ENCODE peak calls at places on chromosomes 11 and 22, in four cellular contexts. One of them, this sample, is unnamed.

GRCh38 chr11:129302386-129303101 is 73.1 kb upstream of the BARX2 start:
- DNase-seq in T-helper 9 cell: no peak
- DNase-seq in HT-29: no peak
- DNase-seq in M059J: no peak
- DNase-seq in this sample: no peak

GRCh38 chr11:65014146-65014960 is at the start of gene ARL2:
- DNase-seq in M059J: no peak
- DNase-seq in HT-29: peak
- DNase-seq in T-helper 9 cell: peak
- DNase-seq in this sample: peak

GRCh38 chr11:93921695-93922468 is 71.5 kb upstream of the VSTM5 start:
- DNase-seq in HT-29: peak
- DNase-seq in T-helper 9 cell: no peak
- DNase-seq in M059J: peak
- DNase-seq in this sample: no peak

GRCh38 chr11:11025087-11025486 is 167.2 kb upstream of the ZBED5 start:
- DNase-seq in T-helper 9 cell: no peak
- DNase-seq in M059J: peak
- DNase-seq in HT-29: no peak
- DNase-seq in this sample: no peak

GRCh38 chr22:38041760-38042584 is 15.2 kb upstream of the PICK1 start:
- DNase-seq in T-helper 9 cell: no peak
- DNase-seq in M059J: no peak
- DNase-seq in HT-29: no peak
- DNase-seq in this sample: no peak

GRCh38 chr11:77082838-77083552 is 16.2 kb downstream of the CAPN5 start:
- DNase-seq in M059J: no peak
- DNase-seq in T-helper 9 cell: no peak
- DNase-seq in HT-29: no peak
- DNase-seq in this sample: peak

GRCh38 chr11:96054870-96055705 is 131.2 kb upstream of the MTMR2 start:
- DNase-seq in M059J: peak
- DNase-seq in T-helper 9 cell: no peak
- DNase-seq in HT-29: peak
- DNase-seq in this sample: no peak

GRCh38 chr11:61885166-61885778 is 6.1 kb downstream of the FADS3 start:
- DNase-seq in T-helper 9 cell: no peak
- DNase-seq in HT-29: no peak
- DNase-seq in M059J: peak
- DNase-seq in this sample: no peak

GRCh38 chr11:77101043-77101537 is 1.6 kb upstream of the OMP start:
- DNase-seq in HT-29: peak
- DNase-seq in T-helper 9 cell: no peak
- DNase-seq in M059J: no peak
- DNase-seq in this sample: no peak

GRCh38 chr11:1542267-1542666 is 29.8 kb downstream of the DUSP8 start:
- DNase-seq in T-helper 9 cell: no peak
- DNase-seq in HT-29: no peak
- DNase-seq in M059J: no peak
- DNase-seq in this sample: no peak

GRCh38 chr11:39385911-39386310 is 2073.5 kb downstream of the LRRC4C start:
- DNase-seq in HT-29: no peak
- DNase-seq in M059J: no peak
- DNase-seq in T-helper 9 cell: no peak
- DNase-seq in this sample: no peak

GRCh38 chr11:62505112-62505783 is 41.4 kb downstream of the AHNAK start:
- DNase-seq in T-helper 9 cell: no peak
- DNase-seq in M059J: no peak
- DNase-seq in HT-29: no peak
- DNase-seq in this sample: no peak

GRCh38 chr22:19206287-19206686 is 27.8 kb upstream of the SLC25A1 start:
- DNase-seq in T-helper 9 cell: no peak
- DNase-seq in HT-29: no peak
- DNase-seq in M059J: no peak
- DNase-seq in this sample: no peak

GRCh38 chr11:119892311-119892808 is 163.4 kb upstream of the NECTIN1 start:
- DNase-seq in M059J: no peak
- DNase-seq in T-helper 9 cell: no peak
- DNase-seq in HT-29: no peak
- DNase-seq in this sample: no peak

GRCh38 chr11:57094206-57094940 is 87.4 kb upstream of the LRRC55 start:
- DNase-seq in T-helper 9 cell: no peak
- DNase-seq in M059J: no peak
- DNase-seq in HT-29: no peak
- DNase-seq in this sample: no peak

GRCh38 chr11:103406357-103406756 is 297.1 kb downstream of the DYNC2H1 start:
- DNase-seq in HT-29: no peak
- DNase-seq in T-helper 9 cell: no peak
- DNase-seq in M059J: no peak
- DNase-seq in this sample: no peak

GRCh38 chr11:70646272-70647049 is 248.1 kb downstream of the CTTN start:
- DNase-seq in HT-29: no peak
- DNase-seq in M059J: no peak
- DNase-seq in T-helper 9 cell: no peak
- DNase-seq in this sample: no peak

GRCh38 chr11:3882671-3883070 is 27.2 kb downstream of the STIM1 start:
- DNase-seq in HT-29: no peak
- DNase-seq in M059J: no peak
- DNase-seq in T-helper 9 cell: no peak
- DNase-seq in this sample: no peak

GRCh38 chr11:3632070-3632660 is 9.6 kb downstream of the ART5 start:
- DNase-seq in HT-29: no peak
- DNase-seq in T-helper 9 cell: no peak
- DNase-seq in M059J: no peak
- DNase-seq in this sample: no peak

GRCh38 chr22:46267431-46268279 is at the start of gene TTC38:
- DNase-seq in M059J: peak
- DNase-seq in T-helper 9 cell: peak
- DNase-seq in HT-29: peak
- DNase-seq in this sample: peak

GRCh38 chr11:128804481-128804880 is 62.6 kb downstream of the KCNJ1 start:
- DNase-seq in HT-29: no peak
- DNase-seq in M059J: peak
- DNase-seq in T-helper 9 cell: no peak
- DNase-seq in this sample: no peak

GRCh38 chr11:76313913-76314740 is 66.8 kb downstream of the THAP12 start:
- DNase-seq in HT-29: no peak
- DNase-seq in M059J: no peak
- DNase-seq in T-helper 9 cell: no peak
- DNase-seq in this sample: no peak

This sample was measured in activated CD4-positive, alpha-beta T cell treated with anti-CD3 and anti-CD28 coated beads, Interleukin-2, amount 50 U/mL, for 1 hour.